ENCODE peak calls at places on chromosomes 7 and 10, in five cellular contexts. R, S, X, K and N are unnamed samples.

GRCh38 chr7:34438436-34438835 is 219.6 kb upstream of the NPSR1 start:
- DNase-seq in R (no peak), S (no peak), X (no peak), K (no peak), N (no peak)

GRCh38 chr10:69403519-69403918 is 13.2 kb downstream of the TACR2 start:
- DNase-seq in R (no peak), S (no peak), X (peak; percentile 95), K (peak; percentile 80), N (peak; percentile 88)

GRCh38 chr10:17144757-17145156 is 15.1 kb upstream of the CUBN start:
- DNase-seq in R (no peak), S (no peak), X (no peak), K (no peak), N (peak; percentile 31)

GRCh38 chr10:127552446-127552845 is 3.3 kb downstream of the NPS start:
- DNase-seq in R (no peak), S (no peak), X (no peak), K (no peak), N (no peak)

GRCh38 chr10:74337330-74338016 is 186.5 kb downstream of the ADK start:
- DNase-seq in R (no peak), S (no peak), X (no peak), K (no peak), N (peak; percentile 28)

GRCh38 chr7:51229106-51229537 is 87.5 kb downstream of the COBL start:
- DNase-seq in R (no peak), S (no peak), X (no peak), K (no peak), N (no peak)

GRCh38 chr7:108415821-108416536 is 40.3 kb downstream of the NRCAM start:
- DNase-seq in R (no peak), S (no peak), X (peak; percentile 82), K (peak; percentile 32), N (peak; percentile 59)

GRCh38 chr7:25656581-25657026 is 428.3 kb upstream of the NPVF start:
- DNase-seq in R (no peak), S (no peak), X (peak; percentile 2), K (no peak), N (peak; percentile 4)

GRCh38 chr7:39407139-39407538 is 159.1 kb upstream of the YAE1 start:
- DNase-seq in R (no peak), S (no peak), X (no peak), K (no peak), N (no peak)

GRCh38 chr7:41755100-41755499 is 52.2 kb upstream of the INHBA start:
- DNase-seq in R (no peak), S (no peak), X (no peak), K (no peak), N (no peak)

GRCh38 chr7:86708334-86708733 is 64.6 kb downstream of the GRM3 start:
- DNase-seq in R (no peak), S (peak; percentile 5), X (no peak), K (no peak), N (no peak)

GRCh38 chr7:74483402-74484336 is 30.0 kb downstream of the GTF2IRD1 start:
- DNase-seq in R (no peak), S (no peak), X (no peak), K (no peak), N (peak; percentile 63)

GRCh38 chr10:79381804-79382221 is 34.5 kb downstream of the PPIF start:
- DNase-seq in R (peak; percentile 58), S (no peak), X (peak; percentile 86), K (peak; percentile 90), N (peak; percentile 91)

GRCh38 chr7:13416071-13416470 is 573.4 kb downstream of the ETV1 start:
- DNase-seq in R (no peak), S (no peak), X (no peak), K (no peak), N (no peak)

GRCh38 chr7:77887567-77887966 is 89.0 kb downstream of the PHTF2 start:
- DNase-seq in R (no peak), S (no peak), X (peak; percentile 64), K (peak; percentile 59), N (peak; percentile 77)

GRCh38 chr7:80014507-80014906 is 120.1 kb upstream of the GNAI1 start:
- DNase-seq in R (peak; percentile 24), S (no peak), X (peak; percentile 57), K (no peak), N (peak; percentile 80)

GRCh38 chr10:43712821-43713584 is 64.3 kb upstream of the ZNF32 start:
- DNase-seq in R (no peak), S (no peak), X (no peak), K (no peak), N (no peak)

GRCh38 chr7:152959610-152960009 is 200.1 kb downstream of the ACTR3B start:
- DNase-seq in R (no peak), S (no peak), X (no peak), K (no peak), N (no peak)

GRCh38 chr7:123918309-123918708 is 6.7 kb upstream of the SPAM1 start:
- DNase-seq in R (no peak), S (no peak), X (no peak), K (no peak), N (no peak)

GRCh38 chr10:117454502-117454901 is 79.3 kb upstream of the PDZD8 start:
- DNase-seq in R (no peak), S (no peak), X (peak; percentile 82), K (no peak), N (peak; percentile 57)

GRCh38 chr7:79823246-79823951 is 311.2 kb upstream of the GNAI1 start:
- DNase-seq in R (no peak), S (no peak), X (peak; percentile 33), K (no peak), N (peak; percentile 20)

GRCh38 chr10:88032566-88032965 is 169.1 kb downstream of the PTEN start:
- DNase-seq in R (no peak), S (no peak), X (peak; percentile 78), K (peak; percentile 48), N (peak; percentile 70)

GRCh38 chr7:133693281-133693680 is 433.9 kb upstream of the LRGUK start:
- DNase-seq in R (no peak), S (no peak), X (no peak), K (no peak), N (no peak)

GRCh38 chr7:28768577-28769147 is 189.5 kb downstream of the TRIL start:
- DNase-seq in R (no peak), S (no peak), X (peak; percentile 18), K (peak; percentile 23), N (peak; percentile 88)

GRCh38 chr10:130045091-130045652 is 65.5 kb downstream of the C10orf143 start:
- DNase-seq in R (peak; percentile 69), S (no peak), X (no peak), K (peak; percentile 53), N (peak; percentile 48)

GRCh38 chr10:131998050-131998844 is 16.5 kb upstream of the BNIP3 start:
- DNase-seq in R (no peak), S (no peak), X (no peak), K (no peak), N (no peak)

GRCh38 chr10:92822060-92822634 is 26.2 kb upstream of the EXOC6 start:
- DNase-seq in R (no peak), S (no peak), X (peak; percentile 96), K (peak; percentile 61), N (peak; percentile 69)

GRCh38 chr7:101162551-101163280 is 2.7 kb downstream of the VGF start:
- DNase-seq in R (peak; percentile 61), S (no peak), X (peak; percentile 47), K (peak; percentile 74), N (peak; percentile 89)

GRCh38 chr7:157558516-157558874 is 221.7 kb downstream of the DNAJB6 start:
- DNase-seq in R (no peak), S (no peak), X (no peak), K (no peak), N (no peak)

GRCh38 chr10:124971276-124971675 is 29.4 kb downstream of the ZRANB1 start:
- DNase-seq in R (no peak), S (no peak), X (no peak), K (no peak), N (no peak)

GRCh38 chr7:35717013-35717412 is 22.1 kb upstream of the HERPUD2 start:
- DNase-seq in R (no peak), S (no peak), X (no peak), K (no peak), N (no peak)

GRCh38 chr7:65269150-65269856 is 104.4 kb upstream of the ZNF92 start:
- DNase-seq in R (peak; percentile 92), S (no peak), X (peak; percentile 22), K (peak; percentile 45), N (peak; percentile 19)

GRCh38 chr7:124071843-124072242 is 39.0 kb upstream of the TMEM229A start:
- DNase-seq in R (no peak), S (no peak), X (no peak), K (no peak), N (no peak)

GRCh38 chr10:126500185-126500584 is 111.9 kb upstream of the ADAM12 start:
- DNase-seq in R (peak; percentile 23), S (no peak), X (no peak), K (no peak), N (no peak)

GRCh38 chr7:452230-452751 is 67.4 kb downstream of the PDGFA start:
- DNase-seq in R (no peak), S (no peak), X (peak; percentile 81), K (peak; percentile 70), N (peak; percentile 30)

GRCh38 chr10:126533644-126534043 is 136.8 kb downstream of the C10orf90 start:
- DNase-seq in R (no peak), S (no peak), X (no peak), K (no peak), N (no peak)

GRCh38 chr7:129494041-129494440 is 8.3 kb upstream of the SMKR1 start:
- DNase-seq in R (no peak), S (no peak), X (peak; percentile 72), K (peak; percentile 59), N (peak; percentile 78)

GRCh38 chr10:124481717-124482116 is 20.1 kb downstream of the LHPP start:
- DNase-seq in R (no peak), S (no peak), X (no peak), K (no peak), N (no peak)